ENCODE peak calls at places on chromosomes 7 and 10, in eight cellular contexts. One of them, this sample, is unnamed.
A peak's percentile ranks its signal among the peaks of the same experiment; 100 is the strongest.

GRCh38 chr7:39888171-39888853 is 61.7 kb upstream of the CDK13 start:
- DNase-seq in right lobe of liver: no peak
- DNase-seq in MV-4-11: peak; percentile 14
- DNase-seq in COR-L47: no peak
- DNase-seq in Kasumi-1: no peak
- DNase-seq in heart left ventricle: no peak
- DNase-seq in naive B cell: no peak
- DNase-seq in effector memory CD4-positive, alpha-beta T cell: no peak
- DNase-seq in this sample: no peak

GRCh38 chr10:90813592-90814365 is 44.1 kb downstream of the HTR7 start:
- DNase-seq in right lobe of liver: no peak
- DNase-seq in MV-4-11: peak; percentile 9
- DNase-seq in COR-L47: no peak
- DNase-seq in Kasumi-1: no peak
- DNase-seq in heart left ventricle: no peak
- DNase-seq in naive B cell: no peak
- DNase-seq in effector memory CD4-positive, alpha-beta T cell: no peak
- DNase-seq in this sample: no peak

GRCh38 chr7:129713544-129713943 is 102.0 kb downstream of the NRF1 start:
- DNase-seq in right lobe of liver: no peak
- DNase-seq in MV-4-11: no peak
- DNase-seq in COR-L47: peak; percentile 13
- DNase-seq in Kasumi-1: no peak
- DNase-seq in heart left ventricle: no peak
- DNase-seq in naive B cell: no peak
- DNase-seq in effector memory CD4-positive, alpha-beta T cell: no peak
- DNase-seq in this sample: no peak

GRCh38 chr10:132383026-132383565 is 13.9 kb upstream of the PWWP2B start:
- DNase-seq in right lobe of liver: no peak
- DNase-seq in MV-4-11: peak; percentile 40
- DNase-seq in COR-L47: no peak
- DNase-seq in Kasumi-1: no peak
- DNase-seq in heart left ventricle: no peak
- DNase-seq in naive B cell: no peak
- DNase-seq in effector memory CD4-positive, alpha-beta T cell: no peak
- DNase-seq in this sample: no peak

GRCh38 chr10:10826125-10826524 is 191.5 kb upstream of the CELF2 start:
- DNase-seq in right lobe of liver: no peak
- DNase-seq in MV-4-11: no peak
- DNase-seq in COR-L47: no peak
- DNase-seq in Kasumi-1: no peak
- DNase-seq in heart left ventricle: no peak
- DNase-seq in naive B cell: no peak
- DNase-seq in effector memory CD4-positive, alpha-beta T cell: no peak
- DNase-seq in this sample: no peak

GRCh38 chr7:17038783-17039170 is 157.0 kb upstream of the AGR3 start:
- DNase-seq in right lobe of liver: no peak
- DNase-seq in MV-4-11: peak; percentile 12
- DNase-seq in COR-L47: no peak
- DNase-seq in Kasumi-1: no peak
- DNase-seq in heart left ventricle: no peak
- DNase-seq in naive B cell: no peak
- DNase-seq in effector memory CD4-positive, alpha-beta T cell: no peak
- DNase-seq in this sample: no peak

GRCh38 chr7:90605055-90605454 is 8.9 kb downstream of the CDK14 start:
- DNase-seq in right lobe of liver: no peak
- DNase-seq in MV-4-11: no peak
- DNase-seq in COR-L47: peak; percentile 45
- DNase-seq in Kasumi-1: no peak
- DNase-seq in heart left ventricle: no peak
- DNase-seq in naive B cell: peak; percentile 16
- DNase-seq in effector memory CD4-positive, alpha-beta T cell: no peak
- DNase-seq in this sample: no peak

GRCh38 chr10:784377-784758 is 94.9 kb upstream of the DIP2C start:
- DNase-seq in right lobe of liver: peak; percentile 56
- DNase-seq in MV-4-11: no peak
- DNase-seq in COR-L47: no peak
- DNase-seq in Kasumi-1: peak; percentile 50
- DNase-seq in heart left ventricle: no peak
- DNase-seq in naive B cell: no peak
- DNase-seq in effector memory CD4-positive, alpha-beta T cell: no peak
- DNase-seq in this sample: no peak

GRCh38 chr7:110001254-110001938 is 1089.5 kb upstream of the LRRN3 start:
- DNase-seq in right lobe of liver: no peak
- DNase-seq in MV-4-11: no peak
- DNase-seq in COR-L47: peak; percentile 47
- DNase-seq in Kasumi-1: no peak
- DNase-seq in heart left ventricle: no peak
- DNase-seq in naive B cell: no peak
- DNase-seq in effector memory CD4-positive, alpha-beta T cell: no peak
- DNase-seq in this sample: no peak

GRCh38 chr10:127157506-127158205 is 38.7 kb downstream of the INSYN2A start:
- DNase-seq in right lobe of liver: no peak
- DNase-seq in MV-4-11: no peak
- DNase-seq in COR-L47: no peak
- DNase-seq in Kasumi-1: no peak
- DNase-seq in heart left ventricle: no peak
- DNase-seq in naive B cell: no peak
- DNase-seq in effector memory CD4-positive, alpha-beta T cell: no peak
- DNase-seq in this sample: no peak

GRCh38 chr7:104410742-104411141 is 82.3 kb downstream of the LHFPL3 start:
- DNase-seq in right lobe of liver: no peak
- DNase-seq in MV-4-11: no peak
- DNase-seq in COR-L47: no peak
- DNase-seq in Kasumi-1: no peak
- DNase-seq in heart left ventricle: no peak
- DNase-seq in naive B cell: no peak
- DNase-seq in effector memory CD4-positive, alpha-beta T cell: no peak
- DNase-seq in this sample: no peak

GRCh38 chr7:128171342-128171918 is 69.6 kb upstream of the LEP start:
- DNase-seq in right lobe of liver: no peak
- DNase-seq in MV-4-11: no peak
- DNase-seq in COR-L47: no peak
- DNase-seq in Kasumi-1: no peak
- DNase-seq in heart left ventricle: no peak
- DNase-seq in naive B cell: no peak
- DNase-seq in effector memory CD4-positive, alpha-beta T cell: no peak
- DNase-seq in this sample: no peak

GRCh38 chr10:85995791-85996190 is 370.8 kb downstream of the GRID1 start:
- DNase-seq in right lobe of liver: no peak
- DNase-seq in MV-4-11: peak; percentile 21
- DNase-seq in COR-L47: no peak
- DNase-seq in Kasumi-1: peak; percentile 33
- DNase-seq in heart left ventricle: no peak
- DNase-seq in naive B cell: no peak
- DNase-seq in effector memory CD4-positive, alpha-beta T cell: no peak
- DNase-seq in this sample: peak; percentile 7

GRCh38 chr7:124261710-124262109 is 228.8 kb upstream of the TMEM229A start:
- DNase-seq in right lobe of liver: no peak
- DNase-seq in MV-4-11: no peak
- DNase-seq in COR-L47: no peak
- DNase-seq in Kasumi-1: no peak
- DNase-seq in heart left ventricle: no peak
- DNase-seq in naive B cell: no peak
- DNase-seq in effector memory CD4-positive, alpha-beta T cell: no peak
- DNase-seq in this sample: no peak

GRCh38 chr10:86648706-86649426 is 5.5 kb upstream of the OPN4 start:
- DNase-seq in right lobe of liver: no peak
- DNase-seq in MV-4-11: no peak
- DNase-seq in COR-L47: no peak
- DNase-seq in Kasumi-1: no peak
- DNase-seq in heart left ventricle: no peak
- DNase-seq in naive B cell: no peak
- DNase-seq in effector memory CD4-positive, alpha-beta T cell: no peak
- DNase-seq in this sample: no peak

GRCh38 chr7:44177570-44178131 is 11.6 kb downstream of the GCK start:
- DNase-seq in right lobe of liver: no peak
- DNase-seq in MV-4-11: no peak
- DNase-seq in COR-L47: peak; percentile 24
- DNase-seq in Kasumi-1: no peak
- DNase-seq in heart left ventricle: no peak
- DNase-seq in naive B cell: no peak
- DNase-seq in effector memory CD4-positive, alpha-beta T cell: no peak
- DNase-seq in this sample: no peak

GRCh38 chr10:75405201-75406143 is 3.9 kb upstream of the ZNF503 start:
- DNase-seq in right lobe of liver: no peak
- DNase-seq in MV-4-11: no peak
- DNase-seq in COR-L47: peak; percentile 13
- DNase-seq in Kasumi-1: no peak
- DNase-seq in heart left ventricle: no peak
- DNase-seq in naive B cell: no peak
- DNase-seq in effector memory CD4-positive, alpha-beta T cell: no peak
- DNase-seq in this sample: no peak

GRCh38 chr10:78335691-78336401 is 302.2 kb downstream of the RPS24 start:
- DNase-seq in right lobe of liver: peak; percentile 74
- DNase-seq in MV-4-11: no peak
- DNase-seq in COR-L47: no peak
- DNase-seq in Kasumi-1: no peak
- DNase-seq in heart left ventricle: peak; percentile 59
- DNase-seq in naive B cell: no peak
- DNase-seq in effector memory CD4-positive, alpha-beta T cell: no peak
- DNase-seq in this sample: no peak

GRCh38 chr10:24931236-24931635 is 21.2 kb downstream of the PRTFDC1 start:
- DNase-seq in right lobe of liver: no peak
- DNase-seq in MV-4-11: no peak
- DNase-seq in COR-L47: no peak
- DNase-seq in Kasumi-1: no peak
- DNase-seq in heart left ventricle: no peak
- DNase-seq in naive B cell: no peak
- DNase-seq in effector memory CD4-positive, alpha-beta T cell: no peak
- DNase-seq in this sample: no peak

GRCh38 chr7:24354456-24354855 is 70.5 kb downstream of the NPY start:
- DNase-seq in right lobe of liver: no peak
- DNase-seq in MV-4-11: no peak
- DNase-seq in COR-L47: no peak
- DNase-seq in Kasumi-1: no peak
- DNase-seq in heart left ventricle: no peak
- DNase-seq in naive B cell: no peak
- DNase-seq in effector memory CD4-positive, alpha-beta T cell: no peak
- DNase-seq in this sample: no peak

GRCh38 chr10:725786-726185 is 36.3 kb upstream of the DIP2C start:
- DNase-seq in right lobe of liver: no peak
- DNase-seq in MV-4-11: no peak
- DNase-seq in COR-L47: no peak
- DNase-seq in Kasumi-1: no peak
- DNase-seq in heart left ventricle: no peak
- DNase-seq in naive B cell: no peak
- DNase-seq in effector memory CD4-positive, alpha-beta T cell: no peak
- DNase-seq in this sample: no peak

GRCh38 chr10:74058658-74059057 is 60.7 kb downstream of the VCL start:
- DNase-seq in right lobe of liver: no peak
- DNase-seq in MV-4-11: peak; percentile 57
- DNase-seq in COR-L47: no peak
- DNase-seq in Kasumi-1: peak; percentile 60
- DNase-seq in heart left ventricle: no peak
- DNase-seq in naive B cell: peak; percentile 41
- DNase-seq in effector memory CD4-positive, alpha-beta T cell: no peak
- DNase-seq in this sample: peak; percentile 12

GRCh38 chr7:158016171-158017087 is 571.2 kb downstream of the PTPRN2 start:
- DNase-seq in right lobe of liver: peak; percentile 44
- DNase-seq in MV-4-11: no peak
- DNase-seq in COR-L47: peak; percentile 90
- DNase-seq in Kasumi-1: no peak
- DNase-seq in heart left ventricle: no peak
- DNase-seq in naive B cell: no peak
- DNase-seq in effector memory CD4-positive, alpha-beta T cell: no peak
- DNase-seq in this sample: no peak

GRCh38 chr10:63866075-63866746 is 345.0 kb downstream of the REEP3 start:
- DNase-seq in right lobe of liver: no peak
- DNase-seq in MV-4-11: peak; percentile 45
- DNase-seq in COR-L47: peak; percentile 52
- DNase-seq in Kasumi-1: peak; percentile 87
- DNase-seq in heart left ventricle: peak; percentile 28
- DNase-seq in naive B cell: peak; percentile 14
- DNase-seq in effector memory CD4-positive, alpha-beta T cell: peak; percentile 11
- DNase-seq in this sample: peak; percentile 24

GRCh38 chr10:112689327-112689726 is 242.3 kb downstream of the VTI1A start:
- DNase-seq in right lobe of liver: no peak
- DNase-seq in MV-4-11: no peak
- DNase-seq in COR-L47: no peak
- DNase-seq in Kasumi-1: peak; percentile 16
- DNase-seq in heart left ventricle: peak; percentile 27
- DNase-seq in naive B cell: no peak
- DNase-seq in effector memory CD4-positive, alpha-beta T cell: no peak
- DNase-seq in this sample: no peak

GRCh38 chr7:100157334-100158228 is 942 bp downstream of the TRAPPC14 start:
- DNase-seq in right lobe of liver: peak; percentile 67
- DNase-seq in MV-4-11: peak; percentile 45
- DNase-seq in COR-L47: no peak
- DNase-seq in Kasumi-1: no peak
- DNase-seq in heart left ventricle: no peak
- DNase-seq in naive B cell: no peak
- DNase-seq in effector memory CD4-positive, alpha-beta T cell: no peak
- DNase-seq in this sample: no peak

GRCh38 chr10:110226926-110227641 is 19.7 kb downstream of the MXI1 start:
- DNase-seq in right lobe of liver: peak; percentile 86
- DNase-seq in MV-4-11: peak; percentile 62
- DNase-seq in COR-L47: peak; percentile 73
- DNase-seq in Kasumi-1: peak; percentile 96
- DNase-seq in heart left ventricle: peak; percentile 78
- DNase-seq in naive B cell: peak; percentile 67
- DNase-seq in effector memory CD4-positive, alpha-beta T cell: peak; percentile 75
- DNase-seq in this sample: peak; percentile 39

This sample was measured in AML-193.